ENCODE peak calls at places on chromosomes 5 and 9, in five cellular contexts. One of them, this sample, is unnamed.

GRCh38 chr5:59039296-59040006 is 456.6 kb downstream of the RAB3C start:
- DNase-seq in AG04449: no peak
- DNase-seq in keratinocyte: no peak
- DNase-seq in tibial nerve: peak
- DNase-seq in GM12864: no peak
- DNase-seq in this sample: peak

GRCh38 chr9:89740722-89741121 is 135.9 kb downstream of the GADD45G start:
- DNase-seq in tibial nerve: no peak
- DNase-seq in keratinocyte: no peak
- DNase-seq in AG04449: no peak
- DNase-seq in GM12864: no peak
- DNase-seq in this sample: peak

GRCh38 chr9:94031946-94032345 is 52.3 kb upstream of the PTPDC1 start:
- DNase-seq in keratinocyte: no peak
- DNase-seq in tibial nerve: no peak
- DNase-seq in AG04449: no peak
- DNase-seq in GM12864: no peak
- DNase-seq in this sample: no peak

GRCh38 chr9:3436629-3437028 is 89.2 kb downstream of the RFX3 start:
- DNase-seq in AG04449: peak
- DNase-seq in keratinocyte: no peak
- DNase-seq in tibial nerve: no peak
- DNase-seq in GM12864: no peak
- DNase-seq in this sample: no peak

GRCh38 chr9:77981332-77981731 is 50.3 kb downstream of the GNAQ start:
- DNase-seq in AG04449: no peak
- DNase-seq in GM12864: no peak
- DNase-seq in tibial nerve: no peak
- DNase-seq in keratinocyte: peak
- DNase-seq in this sample: peak

GRCh38 chr9:114017741-114018715 is 60.1 kb downstream of the AMBP start:
- DNase-seq in keratinocyte: no peak
- DNase-seq in AG04449: no peak
- DNase-seq in GM12864: no peak
- DNase-seq in tibial nerve: no peak
- DNase-seq in this sample: no peak

GRCh38 chr5:159819671-159820411 is 96.4 kb upstream of the ADRA1B start:
- DNase-seq in AG04449: no peak
- DNase-seq in GM12864: no peak
- DNase-seq in tibial nerve: peak
- DNase-seq in keratinocyte: no peak
- DNase-seq in this sample: no peak

GRCh38 chr9:128705051-128705965 is 3.0 kb downstream of the PKN3 start:
- DNase-seq in AG04449: no peak
- DNase-seq in keratinocyte: no peak
- DNase-seq in GM12864: no peak
- DNase-seq in tibial nerve: no peak
- DNase-seq in this sample: no peak

GRCh38 chr5:143403357-143403606 is 204 bp downstream of the NR3C1 start:
- DNase-seq in keratinocyte: no peak
- DNase-seq in tibial nerve: no peak
- DNase-seq in GM12864: no peak
- DNase-seq in AG04449: no peak
- DNase-seq in this sample: no peak

GRCh38 chr5:34436761-34437501 is 219.2 kb upstream of the RAI14 start:
- DNase-seq in GM12864: no peak
- DNase-seq in keratinocyte: no peak
- DNase-seq in tibial nerve: no peak
- DNase-seq in AG04449: no peak
- DNase-seq in this sample: no peak

GRCh38 chr5:107542831-107543231 is 127.9 kb downstream of the EFNA5 start:
- DNase-seq in GM12864: no peak
- DNase-seq in AG04449: no peak
- DNase-seq in keratinocyte: no peak
- DNase-seq in tibial nerve: peak
- DNase-seq in this sample: no peak

GRCh38 chr5:147190236-147190815 is 44.5 kb upstream of the STK32A start:
- DNase-seq in tibial nerve: no peak
- DNase-seq in GM12864: no peak
- DNase-seq in keratinocyte: no peak
- DNase-seq in AG04449: no peak
- DNase-seq in this sample: no peak

GRCh38 chr9:134867917-134868750 is 12.5 kb upstream of the FCN2 start:
- DNase-seq in GM12864: no peak
- DNase-seq in keratinocyte: no peak
- DNase-seq in tibial nerve: no peak
- DNase-seq in AG04449: no peak
- DNase-seq in this sample: no peak

GRCh38 chr5:42454216-42454995 is 31.2 kb downstream of the GHR start:
- DNase-seq in keratinocyte: no peak
- DNase-seq in AG04449: no peak
- DNase-seq in tibial nerve: no peak
- DNase-seq in GM12864: no peak
- DNase-seq in this sample: peak

GRCh38 chr5:175823731-175824525 is 47.5 kb upstream of the CPLX2 start:
- DNase-seq in GM12864: no peak
- DNase-seq in tibial nerve: no peak
- DNase-seq in AG04449: no peak
- DNase-seq in keratinocyte: no peak
- DNase-seq in this sample: no peak

GRCh38 chr5:73918791-73919221 is 292.8 kb downstream of the ARHGEF28 start:
- DNase-seq in AG04449: no peak
- DNase-seq in keratinocyte: no peak
- DNase-seq in tibial nerve: no peak
- DNase-seq in GM12864: no peak
- DNase-seq in this sample: no peak

GRCh38 chr5:159208508-159209437 is 580 bp downstream of the RNF145 start:
- DNase-seq in keratinocyte: no peak
- DNase-seq in tibial nerve: no peak
- DNase-seq in AG04449: no peak
- DNase-seq in GM12864: no peak
- DNase-seq in this sample: peak

GRCh38 chr5:57414857-57415256 is 67.8 kb downstream of the ACTBL2 start:
- DNase-seq in tibial nerve: no peak
- DNase-seq in keratinocyte: no peak
- DNase-seq in GM12864: no peak
- DNase-seq in AG04449: no peak
- DNase-seq in this sample: no peak

GRCh38 chr9:82367016-82367415 is 378.4 kb downstream of the SPATA31D1 start:
- DNase-seq in tibial nerve: no peak
- DNase-seq in keratinocyte: no peak
- DNase-seq in AG04449: no peak
- DNase-seq in GM12864: no peak
- DNase-seq in this sample: no peak

GRCh38 chr9:128810873-128811272 is 7.4 kb upstream of the ENDOG start:
- DNase-seq in GM12864: no peak
- DNase-seq in AG04449: no peak
- DNase-seq in tibial nerve: no peak
- DNase-seq in keratinocyte: no peak
- DNase-seq in this sample: no peak

GRCh38 chr9:84419203-84419602 is 78.6 kb upstream of the SLC28A3 start:
- DNase-seq in tibial nerve: no peak
- DNase-seq in keratinocyte: no peak
- DNase-seq in AG04449: no peak
- DNase-seq in GM12864: no peak
- DNase-seq in this sample: no peak

GRCh38 chr5:9545959-9546851 is at the start of gene SEMA5A:
- DNase-seq in keratinocyte: no peak
- DNase-seq in tibial nerve: peak
- DNase-seq in GM12864: no peak
- DNase-seq in AG04449: no peak
- DNase-seq in this sample: peak

GRCh38 chr9:114493521-114494184 is 11.6 kb downstream of the WHRN start:
- DNase-seq in GM12864: no peak
- DNase-seq in AG04449: no peak
- DNase-seq in keratinocyte: no peak
- DNase-seq in tibial nerve: no peak
- DNase-seq in this sample: no peak

GRCh38 chr9:123927625-123928308 is 2.2 kb downstream of the DENND1A start:
- DNase-seq in GM12864: no peak
- DNase-seq in tibial nerve: no peak
- DNase-seq in keratinocyte: no peak
- DNase-seq in AG04449: no peak
- DNase-seq in this sample: peak

GRCh38 chr9:123929870-123930831 is at the start of gene DENND1A:
- DNase-seq in tibial nerve: peak
- DNase-seq in keratinocyte: peak
- DNase-seq in GM12864: peak
- DNase-seq in AG04449: no peak
- DNase-seq in this sample: peak

GRCh38 chr9:123926986-123927385 is 2.9 kb downstream of the DENND1A start:
- DNase-seq in GM12864: no peak
- DNase-seq in keratinocyte: no peak
- DNase-seq in tibial nerve: no peak
- DNase-seq in AG04449: no peak
- DNase-seq in this sample: no peak

GRCh38 chr9:123929177-123929869 is 603 bp downstream of the DENND1A start:
- DNase-seq in GM12864: no peak
- DNase-seq in tibial nerve: no peak
- DNase-seq in AG04449: no peak
- DNase-seq in keratinocyte: no peak
- DNase-seq in this sample: peak

GRCh38 chr9:123928471-123929176 is 1.3 kb downstream of the DENND1A start:
- DNase-seq in GM12864: no peak
- DNase-seq in AG04449: no peak
- DNase-seq in keratinocyte: no peak
- DNase-seq in tibial nerve: no peak
- DNase-seq in this sample: peak
- TF ChIP-seq CTCF in GM12864: peak
- TF ChIP-seq CTCF in AG04449: no peak
- TF ChIP-seq CTCF in keratinocyte: no peak
- TF ChIP-seq CTCF in tibial nerve: no peak
- TF ChIP-seq CTCF in this sample: no peak

DNA sequence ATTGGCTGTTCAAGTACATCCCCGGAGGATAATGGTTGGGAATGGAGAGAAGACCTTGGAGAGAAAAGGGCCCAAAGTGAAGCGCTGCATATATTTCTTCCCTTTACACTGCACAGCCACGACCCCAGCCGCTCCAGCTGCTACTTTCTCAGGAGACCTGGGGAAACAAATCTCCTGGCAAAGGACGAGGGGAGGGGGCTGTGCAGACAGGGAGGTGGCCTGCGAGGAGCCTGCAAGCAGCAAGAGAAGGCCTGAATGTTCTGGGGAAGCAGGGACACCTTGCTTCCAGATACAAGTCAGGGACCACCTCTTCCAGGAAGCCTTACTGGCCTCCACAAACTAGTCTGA is 739 bp upstream of the PDLIM4 start:
- DNase-seq in AG04449: no peak
- DNase-seq in GM12864: no peak
- DNase-seq in tibial nerve: no peak
- DNase-seq in keratinocyte: no peak
- DNase-seq in this sample: no peak
- H3K4me3 ChIP-seq in AG04449: peak
- H3K4me3 ChIP-seq in GM12864: no peak
- H3K4me3 ChIP-seq in tibial nerve: peak
- H3K4me3 ChIP-seq in keratinocyte: no peak
- H3K4me3 ChIP-seq in this sample: no peak

DNA sequence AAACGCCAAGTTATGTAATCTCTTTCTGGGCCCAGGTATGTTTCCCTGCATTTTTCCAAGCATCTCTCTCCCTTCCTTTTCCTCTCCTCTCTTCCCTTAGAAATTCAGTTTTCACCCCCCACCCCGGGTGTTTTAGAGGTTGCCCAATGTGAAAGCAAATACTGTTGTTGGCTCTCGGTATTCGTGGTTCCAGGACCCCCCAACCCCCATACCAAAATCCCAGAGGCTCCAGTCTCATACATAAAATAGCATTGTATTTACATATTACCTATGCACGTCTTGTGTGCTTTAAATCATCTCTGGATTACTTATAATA is 48.8 kb downstream of the ACER2 start:
- DNase-seq in keratinocyte: no peak
- DNase-seq in GM12864: no peak
- DNase-seq in tibial nerve: no peak
- DNase-seq in AG04449: no peak
- DNase-seq in this sample: no peak
- TF ChIP-seq CTCF in keratinocyte: no peak
- TF ChIP-seq CTCF in GM12864: no peak
- TF ChIP-seq CTCF in tibial nerve: no peak
- TF ChIP-seq CTCF in AG04449: no peak
- TF ChIP-seq CTCF in this sample: no peak

DNA sequence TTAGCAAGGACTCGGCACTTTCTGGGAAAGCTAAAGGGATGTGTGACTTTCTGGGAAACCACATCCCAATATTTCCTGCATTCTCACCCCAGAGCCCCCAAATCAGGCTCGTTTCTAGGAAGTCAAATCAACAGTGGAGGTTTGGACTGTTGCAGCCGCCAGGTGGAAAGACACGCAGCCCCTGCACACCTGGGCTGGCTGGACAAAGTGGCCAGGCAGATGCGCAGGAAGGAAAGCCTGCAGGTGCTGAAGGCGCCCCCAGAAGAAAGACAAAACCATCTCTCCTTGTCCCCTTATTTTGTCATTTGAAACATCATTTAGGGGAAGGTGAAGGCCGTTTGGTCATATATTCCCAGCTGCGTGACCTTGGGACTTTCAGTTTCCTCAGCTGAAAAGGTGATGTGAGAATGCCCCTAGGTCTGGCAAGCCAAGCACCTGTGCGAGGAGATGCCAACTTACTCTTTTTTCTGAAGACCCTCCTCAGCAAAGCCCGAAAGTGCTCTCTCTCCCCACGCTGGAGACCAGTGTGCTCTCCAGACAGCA is 97.9 kb upstream of the CPEB4 start:
- DNase-seq in AG04449: no peak
- DNase-seq in keratinocyte: no peak
- DNase-seq in tibial nerve: no peak
- DNase-seq in GM12864: no peak
- DNase-seq in this sample: no peak
- H3K4me3 ChIP-seq in AG04449: no peak
- H3K4me3 ChIP-seq in keratinocyte: no peak
- H3K4me3 ChIP-seq in tibial nerve: no peak
- H3K4me3 ChIP-seq in GM12864: no peak
- H3K4me3 ChIP-seq in this sample: no peak

GRCh38 chr5:61347088-61347487 is 15.0 kb downstream of the ZSWIM6 start:
- DNase-seq in AG04449: no peak
- DNase-seq in GM12864: no peak
- DNase-seq in tibial nerve: no peak
- DNase-seq in keratinocyte: no peak
- DNase-seq in this sample: no peak
- TF ChIP-seq CTCF in AG04449: no peak
- TF ChIP-seq CTCF in GM12864: no peak
- TF ChIP-seq CTCF in tibial nerve: no peak
- TF ChIP-seq CTCF in keratinocyte: no peak
- TF ChIP-seq CTCF in this sample: no peak

GRCh38 chr9:5336683-5337082 is 3.0 kb downstream of the RLN1 start:
- DNase-seq in AG04449: no peak
- DNase-seq in GM12864: no peak
- DNase-seq in keratinocyte: no peak
- DNase-seq in tibial nerve: no peak
- DNase-seq in this sample: no peak
- H3K4me3 ChIP-seq in AG04449: no peak
- H3K4me3 ChIP-seq in GM12864: no peak
- H3K4me3 ChIP-seq in keratinocyte: no peak
- H3K4me3 ChIP-seq in tibial nerve: no peak
- H3K4me3 ChIP-seq in this sample: no peak

GRCh38 chr5:160970605-160971191 is 118.7 kb upstream of the ATP10B start:
- DNase-seq in keratinocyte: no peak
- DNase-seq in AG04449: no peak
- DNase-seq in tibial nerve: no peak
- DNase-seq in GM12864: no peak
- DNase-seq in this sample: peak
- TF ChIP-seq CTCF in keratinocyte: no peak
- TF ChIP-seq CTCF in AG04449: no peak
- TF ChIP-seq CTCF in tibial nerve: no peak
- TF ChIP-seq CTCF in GM12864: peak
- TF ChIP-seq CTCF in this sample: peak

GRCh38 chr9:108272350-108272899 is 583.4 kb downstream of the ACTL7B start:
- DNase-seq in AG04449: no peak
- DNase-seq in GM12864: no peak
- DNase-seq in tibial nerve: peak
- DNase-seq in keratinocyte: no peak
- DNase-seq in this sample: peak
- H3K4me3 ChIP-seq in AG04449: peak
- H3K4me3 ChIP-seq in GM12864: no peak
- H3K4me3 ChIP-seq in tibial nerve: no peak
- H3K4me3 ChIP-seq in keratinocyte: peak
- H3K4me3 ChIP-seq in this sample: no peak